ENCODE peak calls at places on chromosomes 5 and 9, in nine cellular contexts. One of them, this sample, is unnamed.
A peak's percentile ranks its signal among the peaks of the same experiment; 100 is the strongest.

GRCh38 chr5:116242363-116242762 is 157.5 kb downstream of the COMMD10 start:
- DNase-seq in colonic mucosa: no peak
- DNase-seq in sigmoid colon: no peak
- DNase-seq in astrocyte: peak; percentile 7
- DNase-seq in upper lobe of right lung: no peak
- DNase-seq in PC-3: no peak
- DNase-seq in ovary: no peak
- DNase-seq in pancreas: no peak
- DNase-seq in gastrocnemius medialis: no peak
- DNase-seq in this sample: no peak

GRCh38 chr9:93262537-93263310 is 78.8 kb downstream of the WNK2 start:
- DNase-seq in gastrocnemius medialis: peak; percentile 76
- DNase-seq in ovary: no peak
- DNase-seq in astrocyte: no peak
- DNase-seq in colonic mucosa: peak; percentile 38
- DNase-seq in sigmoid colon: peak; percentile 60
- DNase-seq in pancreas: peak; percentile 57
- DNase-seq in PC-3: no peak
- DNase-seq in upper lobe of right lung: no peak
- DNase-seq in this sample: no peak

GRCh38 chr9:21252727-21253547 is 13.1 kb upstream of the IFNA14 start:
- DNase-seq in sigmoid colon: no peak
- DNase-seq in astrocyte: peak; percentile 16
- DNase-seq in gastrocnemius medialis: peak; percentile 23
- DNase-seq in upper lobe of right lung: peak; percentile 38
- DNase-seq in pancreas: no peak
- DNase-seq in ovary: no peak
- DNase-seq in PC-3: peak; percentile 44
- DNase-seq in colonic mucosa: no peak
- DNase-seq in this sample: no peak

GRCh38 chr9:116434314-116434713 is 252.8 kb upstream of the TRIM32 start:
- DNase-seq in ovary: no peak
- DNase-seq in gastrocnemius medialis: no peak
- DNase-seq in sigmoid colon: no peak
- DNase-seq in upper lobe of right lung: no peak
- DNase-seq in colonic mucosa: no peak
- DNase-seq in PC-3: no peak
- DNase-seq in pancreas: no peak
- DNase-seq in astrocyte: no peak
- DNase-seq in this sample: no peak

GRCh38 chr5:80109549-80110478 is 74.7 kb downstream of the THBS4 start:
- DNase-seq in gastrocnemius medialis: no peak
- DNase-seq in astrocyte: no peak
- DNase-seq in sigmoid colon: peak; percentile 93
- DNase-seq in PC-3: no peak
- DNase-seq in ovary: no peak
- DNase-seq in colonic mucosa: no peak
- DNase-seq in upper lobe of right lung: no peak
- DNase-seq in pancreas: no peak
- DNase-seq in this sample: no peak

GRCh38 chr5:5313081-5313736 is 109.3 kb upstream of the ICE1 start:
- DNase-seq in sigmoid colon: no peak
- DNase-seq in ovary: no peak
- DNase-seq in gastrocnemius medialis: peak; percentile 65
- DNase-seq in colonic mucosa: no peak
- DNase-seq in PC-3: peak; percentile 44
- DNase-seq in astrocyte: peak; percentile 85
- DNase-seq in upper lobe of right lung: no peak
- DNase-seq in pancreas: no peak
- DNase-seq in this sample: no peak

GRCh38 chr9:77864096-77864889 is 167.3 kb downstream of the GNAQ start:
- DNase-seq in sigmoid colon: no peak
- DNase-seq in astrocyte: no peak
- DNase-seq in colonic mucosa: no peak
- DNase-seq in ovary: no peak
- DNase-seq in PC-3: no peak
- DNase-seq in gastrocnemius medialis: no peak
- DNase-seq in pancreas: no peak
- DNase-seq in upper lobe of right lung: no peak
- DNase-seq in this sample: peak; percentile 39

GRCh38 chr9:124574944-124575343 is 67.7 kb upstream of the NR5A1 start:
- DNase-seq in sigmoid colon: no peak
- DNase-seq in ovary: no peak
- DNase-seq in PC-3: peak; percentile 80
- DNase-seq in gastrocnemius medialis: no peak
- DNase-seq in colonic mucosa: no peak
- DNase-seq in upper lobe of right lung: no peak
- DNase-seq in astrocyte: peak; percentile 68
- DNase-seq in pancreas: no peak
- DNase-seq in this sample: peak; percentile 57

GRCh38 chr5:154242442-154242841 is 51.9 kb downstream of the GALNT10 start:
- DNase-seq in sigmoid colon: no peak
- DNase-seq in gastrocnemius medialis: no peak
- DNase-seq in astrocyte: no peak
- DNase-seq in pancreas: no peak
- DNase-seq in PC-3: no peak
- DNase-seq in ovary: no peak
- DNase-seq in upper lobe of right lung: no peak
- DNase-seq in colonic mucosa: no peak
- DNase-seq in this sample: peak; percentile 64

GRCh38 chr9:70609542-70610286 is 195.3 kb upstream of the KLF9 start:
- DNase-seq in astrocyte: peak; percentile 95
- DNase-seq in colonic mucosa: no peak
- DNase-seq in sigmoid colon: peak; percentile 89
- DNase-seq in gastrocnemius medialis: peak; percentile 78
- DNase-seq in upper lobe of right lung: no peak
- DNase-seq in pancreas: no peak
- DNase-seq in ovary: peak; percentile 38
- DNase-seq in PC-3: peak; percentile 18
- DNase-seq in this sample: no peak

GRCh38 chr5:179825655-179826182 is 5.0 kb downstream of the SQSTM1 start:
- DNase-seq in gastrocnemius medialis: no peak
- DNase-seq in astrocyte: no peak
- DNase-seq in ovary: no peak
- DNase-seq in PC-3: no peak
- DNase-seq in upper lobe of right lung: no peak
- DNase-seq in pancreas: no peak
- DNase-seq in colonic mucosa: peak; percentile 80
- DNase-seq in sigmoid colon: peak; percentile 60
- DNase-seq in this sample: no peak

GRCh38 chr5:127313847-127314473 is 23.4 kb downstream of the MEGF10 start:
- DNase-seq in ovary: peak; percentile 29
- DNase-seq in sigmoid colon: peak; percentile 68
- DNase-seq in astrocyte: no peak
- DNase-seq in colonic mucosa: peak; percentile 80
- DNase-seq in upper lobe of right lung: peak; percentile 77
- DNase-seq in PC-3: peak; percentile 71
- DNase-seq in pancreas: peak; percentile 85
- DNase-seq in gastrocnemius medialis: peak; percentile 27
- DNase-seq in this sample: peak; percentile 56

GRCh38 chr5:135868681-135869080 is 27.0 kb downstream of the IL9 start:
- DNase-seq in pancreas: no peak
- DNase-seq in upper lobe of right lung: no peak
- DNase-seq in colonic mucosa: no peak
- DNase-seq in astrocyte: no peak
- DNase-seq in gastrocnemius medialis: no peak
- DNase-seq in ovary: no peak
- DNase-seq in sigmoid colon: no peak
- DNase-seq in PC-3: no peak
- DNase-seq in this sample: no peak

GRCh38 chr5:147996379-147996778 is 67.4 kb upstream of the SPINK5 start:
- DNase-seq in upper lobe of right lung: no peak
- DNase-seq in gastrocnemius medialis: no peak
- DNase-seq in sigmoid colon: no peak
- DNase-seq in astrocyte: no peak
- DNase-seq in pancreas: no peak
- DNase-seq in PC-3: no peak
- DNase-seq in colonic mucosa: no peak
- DNase-seq in ovary: no peak
- DNase-seq in this sample: no peak

GRCh38 chr5:54519083-54519541 is 1.6 kb downstream of the SNX18 start:
- DNase-seq in gastrocnemius medialis: no peak
- DNase-seq in colonic mucosa: no peak
- DNase-seq in PC-3: no peak
- DNase-seq in ovary: peak; percentile 50
- DNase-seq in astrocyte: no peak
- DNase-seq in sigmoid colon: peak; percentile 68
- DNase-seq in upper lobe of right lung: no peak
- DNase-seq in pancreas: no peak
- DNase-seq in this sample: no peak

GRCh38 chr5:19676895-19677294 is 311.1 kb downstream of the CDH18 start:
- DNase-seq in gastrocnemius medialis: no peak
- DNase-seq in astrocyte: peak; percentile 66
- DNase-seq in PC-3: no peak
- DNase-seq in upper lobe of right lung: no peak
- DNase-seq in colonic mucosa: no peak
- DNase-seq in ovary: no peak
- DNase-seq in sigmoid colon: no peak
- DNase-seq in pancreas: no peak
- DNase-seq in this sample: no peak

GRCh38 chr5:150644496-150644895 is 4.0 kb downstream of the SYNPO start:
- DNase-seq in gastrocnemius medialis: peak; percentile 74
- DNase-seq in colonic mucosa: no peak
- DNase-seq in sigmoid colon: no peak
- DNase-seq in PC-3: no peak
- DNase-seq in astrocyte: no peak
- DNase-seq in upper lobe of right lung: no peak
- DNase-seq in ovary: peak; percentile 58
- DNase-seq in pancreas: peak; percentile 71
- DNase-seq in this sample: no peak

GRCh38 chr5:131379723-131380122 is 115.9 kb downstream of the CDC42SE2 start:
- DNase-seq in ovary: no peak
- DNase-seq in sigmoid colon: no peak
- DNase-seq in PC-3: peak; percentile 61
- DNase-seq in upper lobe of right lung: no peak
- DNase-seq in pancreas: no peak
- DNase-seq in gastrocnemius medialis: no peak
- DNase-seq in astrocyte: peak; percentile 80
- DNase-seq in colonic mucosa: no peak
- DNase-seq in this sample: no peak

GRCh38 chr5:154273028-154273617 is 82.6 kb downstream of the GALNT10 start:
- DNase-seq in ovary: peak; percentile 54
- DNase-seq in upper lobe of right lung: no peak
- DNase-seq in gastrocnemius medialis: peak; percentile 19
- DNase-seq in PC-3: no peak
- DNase-seq in pancreas: no peak
- DNase-seq in colonic mucosa: peak; percentile 39
- DNase-seq in sigmoid colon: peak; percentile 76
- DNase-seq in astrocyte: no peak
- DNase-seq in this sample: no peak

GRCh38 chr5:44536650-44537260 is 147.5 kb upstream of the FGF10 start:
- DNase-seq in upper lobe of right lung: no peak
- DNase-seq in ovary: no peak
- DNase-seq in sigmoid colon: no peak
- DNase-seq in pancreas: no peak
- DNase-seq in PC-3: peak; percentile 78
- DNase-seq in colonic mucosa: no peak
- DNase-seq in astrocyte: no peak
- DNase-seq in gastrocnemius medialis: peak; percentile 13
- DNase-seq in this sample: peak; percentile 50

GRCh38 chr5:15384176-15384575 is 115.8 kb upstream of the FBXL7 start:
- DNase-seq in colonic mucosa: no peak
- DNase-seq in astrocyte: no peak
- DNase-seq in pancreas: no peak
- DNase-seq in gastrocnemius medialis: no peak
- DNase-seq in ovary: no peak
- DNase-seq in PC-3: no peak
- DNase-seq in upper lobe of right lung: no peak
- DNase-seq in sigmoid colon: no peak
- DNase-seq in this sample: no peak

GRCh38 chr5:157463081-157463480 is 3.1 kb downstream of the NIPAL4 start:
- DNase-seq in upper lobe of right lung: no peak
- DNase-seq in pancreas: no peak
- DNase-seq in astrocyte: peak; percentile 38
- DNase-seq in ovary: no peak
- DNase-seq in gastrocnemius medialis: no peak
- DNase-seq in colonic mucosa: no peak
- DNase-seq in PC-3: no peak
- DNase-seq in sigmoid colon: no peak
- DNase-seq in this sample: no peak

GRCh38 chr5:38670878-38671277 is 114.4 kb upstream of the LIFR start:
- DNase-seq in gastrocnemius medialis: peak; percentile 71
- DNase-seq in sigmoid colon: no peak
- DNase-seq in pancreas: no peak
- DNase-seq in ovary: no peak
- DNase-seq in colonic mucosa: no peak
- DNase-seq in astrocyte: peak; percentile 18
- DNase-seq in PC-3: no peak
- DNase-seq in upper lobe of right lung: no peak
- DNase-seq in this sample: no peak
- H3K27ac ChIP-seq in gastrocnemius medialis: peak overlapping the region; percentile 56
- H3K27ac ChIP-seq in sigmoid colon: no peak overlapping the region
- H3K27ac ChIP-seq in pancreas: no peak overlapping the region
- H3K27ac ChIP-seq in ovary: no peak overlapping the region
- H3K27ac ChIP-seq in colonic mucosa: no peak overlapping the region
- H3K27ac ChIP-seq in astrocyte: no peak overlapping the region
- H3K27ac ChIP-seq in PC-3: no peak overlapping the region
- H3K27ac ChIP-seq in upper lobe of right lung: no peak overlapping the region
- H3K27ac ChIP-seq in this sample: no peak overlapping the region

GRCh38 chr5:31767335-31768031 is 128.6 kb downstream of the PDZD2 start:
- DNase-seq in upper lobe of right lung: no peak
- DNase-seq in pancreas: no peak
- DNase-seq in astrocyte: no peak
- DNase-seq in colonic mucosa: no peak
- DNase-seq in gastrocnemius medialis: no peak
- DNase-seq in ovary: no peak
- DNase-seq in sigmoid colon: no peak
- DNase-seq in PC-3: no peak
- DNase-seq in this sample: no peak
- H3K27me3 ChIP-seq in upper lobe of right lung: no peaks in the 10 kb centered on the region
- H3K27me3 ChIP-seq in pancreas: no peaks in the 10 kb centered on the region
- H3K27me3 ChIP-seq in astrocyte: peaks cover 7% of the 10 kb centered on the region
- H3K27me3 ChIP-seq in colonic mucosa: no peaks in the 10 kb centered on the region
- H3K27me3 ChIP-seq in gastrocnemius medialis: no peaks in the 10 kb centered on the region
- H3K27me3 ChIP-seq in ovary: no peaks in the 10 kb centered on the region
- H3K27me3 ChIP-seq in sigmoid colon: no peaks in the 10 kb centered on the region
- H3K27me3 ChIP-seq in PC-3: peaks cover 64% of the 10 kb centered on the region
- H3K27me3 ChIP-seq in this sample: no peaks in the 10 kb centered on the region

GRCh38 chr9:137175345-137175961 is 3.6 kb upstream of the TMEM210 start:
- DNase-seq in ovary: no peak
- DNase-seq in astrocyte: no peak
- DNase-seq in PC-3: no peak
- DNase-seq in gastrocnemius medialis: no peak
- DNase-seq in colonic mucosa: no peak
- DNase-seq in pancreas: no peak
- DNase-seq in sigmoid colon: no peak
- DNase-seq in upper lobe of right lung: no peak
- DNase-seq in this sample: no peak
- TF ChIP-seq CTCF in ovary: no peak
- TF ChIP-seq CTCF in astrocyte: no peak
- TF ChIP-seq CTCF in PC-3: no peak
- TF ChIP-seq CTCF in gastrocnemius medialis: no peak
- TF ChIP-seq CTCF in colonic mucosa: no peak
- TF ChIP-seq CTCF in pancreas: no peak
- TF ChIP-seq CTCF in sigmoid colon: no peak
- TF ChIP-seq CTCF in upper lobe of right lung: no peak
- TF ChIP-seq CTCF in this sample: no peak

DNA sequence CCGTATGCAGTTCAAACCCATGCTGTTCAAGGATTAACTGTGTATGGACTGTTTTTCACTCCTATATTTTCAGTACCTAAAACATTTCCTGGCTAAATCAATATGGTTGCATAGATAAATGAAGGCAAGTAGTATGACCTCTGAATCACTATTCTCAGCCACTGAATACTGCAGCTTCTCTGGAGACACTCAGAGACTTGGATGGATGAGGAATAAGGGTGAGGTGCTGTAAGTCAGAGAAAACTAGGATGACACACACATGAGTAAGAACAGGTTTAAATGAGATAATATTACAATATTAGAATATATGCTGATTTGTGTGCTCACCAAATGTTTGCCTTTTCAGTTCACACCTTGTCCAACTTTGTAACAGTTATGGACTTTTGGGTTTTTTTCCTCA is 26.0 kb upstream of the ANXA1 start:
- DNase-seq in ovary: no peak
- DNase-seq in upper lobe of right lung: no peak
- DNase-seq in PC-3: peak; percentile 45
- DNase-seq in sigmoid colon: no peak
- DNase-seq in pancreas: no peak
- DNase-seq in astrocyte: no peak
- DNase-seq in colonic mucosa: no peak
- DNase-seq in gastrocnemius medialis: no peak
- DNase-seq in this sample: no peak
- H3K27ac ChIP-seq in ovary: no peak overlapping the region
- H3K27ac ChIP-seq in upper lobe of right lung: no peak overlapping the region
- H3K27ac ChIP-seq in PC-3: no peak overlapping the region
- H3K27ac ChIP-seq in sigmoid colon: no peak overlapping the region
- H3K27ac ChIP-seq in pancreas: no peak overlapping the region
- H3K27ac ChIP-seq in astrocyte: no peak overlapping the region
- H3K27ac ChIP-seq in colonic mucosa: no peak overlapping the region
- H3K27ac ChIP-seq in gastrocnemius medialis: no peak overlapping the region
- H3K27ac ChIP-seq in this sample: no peak overlapping the region

This sample was measured in WERI-Rb-1.